ENCODE peak calls at places on chromosomes 12 and 14, in five cellular contexts. One of them, this sample, is unnamed.

GRCh38 chr14:21204167-21205025 is 48.5 kb upstream of the OR5AU1 start:
- DNase-seq in K562: no peak
- DNase-seq in GM12878: no peak
- DNase-seq in H1: no peak
- DNase-seq in HepG2: no peak
- DNase-seq in this sample: no peak

GRCh38 chr14:49485290-49485689 is 100.9 kb downstream of the RPS29 start:
- DNase-seq in GM12878: no peak
- DNase-seq in K562: no peak
- DNase-seq in H1: no peak
- DNase-seq in HepG2: no peak
- DNase-seq in this sample: no peak

GRCh38 chr12:81723361-81723760 is 35.8 kb downstream of the PPFIA2 start:
- DNase-seq in GM12878: no peak
- DNase-seq in K562: no peak
- DNase-seq in HepG2: no peak
- DNase-seq in H1: no peak
- DNase-seq in this sample: no peak

GRCh38 chr14:77988096-77988870 is 181.9 kb upstream of the NRXN3 start:
- DNase-seq in GM12878: no peak
- DNase-seq in HepG2: no peak
- DNase-seq in H1: no peak
- DNase-seq in K562: no peak
- DNase-seq in this sample: no peak

GRCh38 chr14:90330203-90331196 is 1.2 kb downstream of the NRDE2 start:
- DNase-seq in K562: no peak
- DNase-seq in HepG2: no peak
- DNase-seq in H1: no peak
- DNase-seq in GM12878: no peak
- DNase-seq in this sample: no peak

GRCh38 chr12:46135750-46136149 is 133.1 kb downstream of the SLC38A1 start:
- DNase-seq in HepG2: no peak
- DNase-seq in H1: no peak
- DNase-seq in GM12878: no peak
- DNase-seq in K562: no peak
- DNase-seq in this sample: no peak

GRCh38 chr12:104724992-104725585 is 233.0 kb downstream of the SLC41A2 start:
- DNase-seq in GM12878: no peak
- DNase-seq in K562: peak
- DNase-seq in H1: no peak
- DNase-seq in HepG2: no peak
- DNase-seq in this sample: no peak

GRCh38 chr14:95294834-95295599 is 24.7 kb downstream of the CLMN start:
- DNase-seq in GM12878: no peak
- DNase-seq in HepG2: peak
- DNase-seq in K562: no peak
- DNase-seq in H1: no peak
- DNase-seq in this sample: no peak

GRCh38 chr12:95922231-95922630 is 20.2 kb downstream of the CCDC38 start:
- DNase-seq in HepG2: no peak
- DNase-seq in H1: no peak
- DNase-seq in K562: no peak
- DNase-seq in GM12878: no peak
- DNase-seq in this sample: no peak

GRCh38 chr12:104565606-104566243 is 109.0 kb downstream of the CHST11 start:
- DNase-seq in K562: no peak
- DNase-seq in H1: no peak
- DNase-seq in GM12878: no peak
- DNase-seq in HepG2: no peak
- DNase-seq in this sample: no peak

GRCh38 chr14:53979141-53979673 is 22.6 kb upstream of the BMP4 start:
- DNase-seq in H1: no peak
- DNase-seq in HepG2: peak
- DNase-seq in K562: no peak
- DNase-seq in GM12878: no peak
- DNase-seq in this sample: peak

GRCh38 chr14:60515244-60515695 is 6.3 kb downstream of the SIX6 start:
- DNase-seq in HepG2: no peak
- DNase-seq in K562: no peak
- DNase-seq in H1: no peak
- DNase-seq in GM12878: no peak
- DNase-seq in this sample: peak

GRCh38 chr12:54191126-54191525 is 2.3 kb upstream of the SMUG1 start:
- DNase-seq in K562: no peak
- DNase-seq in GM12878: no peak
- DNase-seq in HepG2: no peak
- DNase-seq in H1: no peak
- DNase-seq in this sample: no peak

GRCh38 chr12:121602766-121603165 is 21.9 kb upstream of the KDM2B start:
- DNase-seq in GM12878: no peak
- DNase-seq in K562: no peak
- DNase-seq in H1: no peak
- DNase-seq in HepG2: no peak
- DNase-seq in this sample: no peak

GRCh38 chr12:3222935-3223334 is 145.8 kb downstream of the TSPAN9 start:
- DNase-seq in H1: no peak
- DNase-seq in HepG2: no peak
- DNase-seq in GM12878: no peak
- DNase-seq in K562: no peak
- DNase-seq in this sample: no peak
- TF ChIP-seq EZH2 in H1: no peak
- TF ChIP-seq EZH2 in HepG2: no peak
- TF ChIP-seq EZH2 in GM12878: no peak
- TF ChIP-seq EZH2 in K562: no peak
- TF ChIP-seq EZH2 in this sample: no peak

GRCh38 chr12:113381237-113381636 is 22.4 kb downstream of the SDS start:
- DNase-seq in HepG2: no peak
- DNase-seq in K562: no peak
- DNase-seq in GM12878: no peak
- DNase-seq in H1: no peak
- DNase-seq in this sample: no peak
- TF ChIP-seq CREB1 in HepG2: no peak
- TF ChIP-seq CREB1 in K562: no peak
- TF ChIP-seq CREB1 in GM12878: no peak
- TF ChIP-seq CREB1 in H1: no peak
- TF ChIP-seq CREB1 in this sample: no peak

GRCh38 chr12:3437986-3438385 is 53.0 kb upstream of the PRMT8 start:
- DNase-seq in GM12878: no peak
- DNase-seq in H1: no peak
- DNase-seq in HepG2: no peak
- DNase-seq in K562: no peak
- DNase-seq in this sample: no peak

GRCh38 chr12:3442397-3442796 is 48.6 kb upstream of the PRMT8 start:
- DNase-seq in GM12878: no peak
- DNase-seq in H1: no peak
- DNase-seq in HepG2: no peak
- DNase-seq in K562: no peak
- DNase-seq in this sample: no peak

GRCh38 chr12:3445127-3445978 is 45.6 kb upstream of the PRMT8 start:
- DNase-seq in H1: no peak
- DNase-seq in K562: no peak
- DNase-seq in HepG2: no peak
- DNase-seq in GM12878: no peak
- DNase-seq in this sample: no peak

GRCh38 chr12:3438401-3438800 is 52.6 kb upstream of the PRMT8 start:
- DNase-seq in HepG2: no peak
- DNase-seq in K562: no peak
- DNase-seq in H1: no peak
- DNase-seq in GM12878: no peak
- DNase-seq in this sample: no peak

GRCh38 chr12:3441435-3441834 is 49.6 kb upstream of the PRMT8 start:
- DNase-seq in H1: no peak
- DNase-seq in GM12878: no peak
- DNase-seq in HepG2: no peak
- DNase-seq in K562: no peak
- DNase-seq in this sample: no peak
- TF ChIP-seq EZH2 in H1: no peak
- TF ChIP-seq EZH2 in GM12878: no peak
- TF ChIP-seq EZH2 in HepG2: no peak
- TF ChIP-seq EZH2 in K562: no peak
- TF ChIP-seq EZH2 in this sample: no peak

GRCh38 chr12:64572241-64572640 is 38.1 kb upstream of the RASSF3 start:
- DNase-seq in K562: no peak
- DNase-seq in HepG2: no peak
- DNase-seq in H1: no peak
- DNase-seq in GM12878: no peak
- DNase-seq in this sample: no peak
- TF ChIP-seq CREB1 in K562: no peak
- TF ChIP-seq CREB1 in HepG2: no peak
- TF ChIP-seq CREB1 in H1: no peak
- TF ChIP-seq CREB1 in GM12878: no peak
- TF ChIP-seq CREB1 in this sample: no peak

GRCh38 chr14:56119221-56119967 is 1.2 kb downstream of the PELI2 start:
- DNase-seq in H1: no peak
- DNase-seq in HepG2: no peak
- DNase-seq in K562: peak
- DNase-seq in GM12878: no peak
- DNase-seq in this sample: peak

GRCh38 chr14:56116128-56116900 is 1.9 kb upstream of the PELI2 start:
- DNase-seq in K562: no peak
- DNase-seq in GM12878: no peak
- DNase-seq in HepG2: no peak
- DNase-seq in H1: no peak
- DNase-seq in this sample: no peak

GRCh38 chr14:56118611-56119181 is 485 bp downstream of the PELI2 start:
- DNase-seq in GM12878: no peak
- DNase-seq in HepG2: no peak
- DNase-seq in H1: no peak
- DNase-seq in K562: no peak
- DNase-seq in this sample: peak

GRCh38 chr14:56120091-56120632 is 2.0 kb downstream of the PELI2 start:
- DNase-seq in K562: no peak
- DNase-seq in H1: no peak
- DNase-seq in GM12878: no peak
- DNase-seq in HepG2: no peak
- DNase-seq in this sample: no peak

GRCh38 chr14:56117765-56118610 is at the start of gene PELI2:
- DNase-seq in HepG2: peak
- DNase-seq in GM12878: no peak
- DNase-seq in H1: no peak
- DNase-seq in K562: peak
- DNase-seq in this sample: peak
- TF ChIP-seq EZH2 in HepG2: no peak
- TF ChIP-seq EZH2 in GM12878: no peak
- TF ChIP-seq EZH2 in H1: no peak
- TF ChIP-seq EZH2 in K562: no peak
- TF ChIP-seq EZH2 in this sample: no peak

GRCh38 chr14:34232790-34233189 is 229.2 kb downstream of the SPTSSA start:
- DNase-seq in K562: no peak
- DNase-seq in HepG2: no peak
- DNase-seq in H1: no peak
- DNase-seq in GM12878: no peak
- DNase-seq in this sample: no peak
- TF ChIP-seq CREB1 in K562: no peak
- TF ChIP-seq CREB1 in HepG2: no peak
- TF ChIP-seq CREB1 in H1: no peak
- TF ChIP-seq CREB1 in GM12878: no peak
- TF ChIP-seq CREB1 in this sample: no peak

GRCh38 chr12:116881325-116881866 is at the start of gene HRK:
- DNase-seq in H1: no peak
- DNase-seq in GM12878: no peak
- DNase-seq in HepG2: no peak
- DNase-seq in K562: no peak
- DNase-seq in this sample: peak

GRCh38 chr12:116879509-116880212 is 1.6 kb downstream of the HRK start:
- DNase-seq in HepG2: no peak
- DNase-seq in K562: no peak
- DNase-seq in GM12878: no peak
- DNase-seq in H1: no peak
- DNase-seq in this sample: peak

GRCh38 chr12:116880213-116880816 is 926 bp downstream of the HRK start:
- DNase-seq in GM12878: no peak
- DNase-seq in K562: no peak
- DNase-seq in H1: no peak
- DNase-seq in HepG2: no peak
- DNase-seq in this sample: peak

GRCh38 chr12:116881867-116882507 is 746 bp upstream of the HRK start:
- DNase-seq in H1: no peak
- DNase-seq in HepG2: no peak
- DNase-seq in GM12878: no peak
- DNase-seq in K562: no peak
- DNase-seq in this sample: peak

GRCh38 chr12:116880817-116881324 is 370 bp downstream of the HRK start:
- DNase-seq in HepG2: peak
- DNase-seq in K562: peak
- DNase-seq in GM12878: no peak
- DNase-seq in H1: peak
- DNase-seq in this sample: peak
- TF ChIP-seq EZH2 in HepG2: no peak
- TF ChIP-seq EZH2 in K562: no peak
- TF ChIP-seq EZH2 in GM12878: no peak
- TF ChIP-seq EZH2 in H1: no peak
- TF ChIP-seq EZH2 in this sample: no peak

GRCh38 chr12:124829008-124829707 is 34.5 kb downstream of the SCARB1 start:
- DNase-seq in K562: peak
- DNase-seq in GM12878: no peak
- DNase-seq in HepG2: peak
- DNase-seq in H1: no peak
- DNase-seq in this sample: no peak
- TF ChIP-seq CREB1 in K562: no peak
- TF ChIP-seq CREB1 in GM12878: no peak
- TF ChIP-seq CREB1 in HepG2: no peak
- TF ChIP-seq CREB1 in H1: no peak
- TF ChIP-seq CREB1 in this sample: no peak

DNA sequence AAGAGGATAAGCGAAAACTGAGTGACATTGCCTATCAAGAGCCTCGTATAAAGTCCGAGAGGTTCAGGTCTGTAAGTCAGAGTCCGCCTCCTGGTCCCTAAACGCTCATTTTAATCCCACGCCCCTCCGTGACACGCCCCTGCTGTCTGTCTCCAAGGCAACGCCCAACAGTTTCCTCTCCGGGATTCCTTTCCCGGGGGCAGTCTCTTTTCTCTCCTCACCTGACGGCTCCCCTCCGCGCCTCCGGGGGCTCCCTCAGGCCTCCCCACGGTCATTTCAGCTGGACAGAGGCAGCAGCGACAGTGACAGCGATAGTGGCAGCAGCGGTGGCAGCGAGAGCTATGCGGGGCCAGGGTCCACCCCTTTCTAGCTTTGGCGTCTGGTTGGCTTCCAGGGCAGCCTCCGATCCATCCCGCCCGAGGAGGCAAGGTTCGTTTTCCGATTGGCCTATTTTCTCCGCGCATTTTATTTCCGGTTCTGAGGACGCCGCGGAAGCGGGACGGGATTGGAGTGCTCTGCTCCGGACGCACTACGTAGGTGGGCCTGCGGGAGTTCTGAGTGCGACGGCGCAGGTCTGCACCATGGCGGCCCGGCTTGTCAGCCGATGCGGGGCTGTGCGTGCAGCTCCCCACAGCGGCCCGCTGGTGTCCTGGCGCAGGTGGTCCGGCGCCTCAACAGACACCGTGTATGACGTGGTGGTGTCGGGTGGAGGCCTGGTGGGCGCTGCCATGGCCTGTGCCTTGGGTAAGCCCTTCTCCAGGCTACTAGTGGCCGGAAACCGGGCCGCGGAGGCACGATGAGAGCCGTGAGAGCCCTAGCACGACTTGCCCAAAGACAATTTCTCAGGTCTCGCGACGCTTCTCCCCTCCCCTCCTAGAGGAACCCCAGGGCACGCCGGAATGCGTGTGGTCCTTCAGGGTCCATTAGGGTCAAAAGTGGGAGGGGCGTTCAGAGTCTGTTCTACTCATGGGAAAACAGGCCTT is at the start of the genes COQ6 and FAM161B:
- DNase-seq in GM12878: peak
- DNase-seq in K562: peak
- DNase-seq in HepG2: peak
- DNase-seq in H1: peak
- DNase-seq in this sample: peak
- TF ChIP-seq EZH2 in GM12878: no peak
- TF ChIP-seq EZH2 in K562: no peak
- TF ChIP-seq EZH2 in HepG2: no peak
- TF ChIP-seq EZH2 in H1: no peak
- TF ChIP-seq EZH2 in this sample: no peak